ENCODE peak calls at places on chromosomes 12 and 14, in seven cellular contexts. One of them, this sample, is unnamed. For H3K4me1, the result is how much of the 10 kb centered on the place peaks cover.

GRCh38 chr12:49671051-49671765 is 36.0 kb downstream of the FMNL3 start:
- DNase-seq in right lobe of liver: no peak
- DNase-seq in astrocyte: no peak
- DNase-seq in A549: no peak
- DNase-seq in fibroblast of lung: no peak
- DNase-seq in body of pancreas: no peak
- DNase-seq in tibial nerve: peak
- DNase-seq in this sample: peak

GRCh38 chr14:99127651-99128167 is 144.3 kb downstream of the BCL11B start:
- DNase-seq in right lobe of liver: no peak
- DNase-seq in astrocyte: peak
- DNase-seq in A549: peak
- DNase-seq in fibroblast of lung: peak
- DNase-seq in body of pancreas: no peak
- DNase-seq in tibial nerve: peak
- DNase-seq in this sample: no peak

GRCh38 chr14:74548881-74549280 is 55.3 kb downstream of the ISCA2 start:
- DNase-seq in right lobe of liver: no peak
- DNase-seq in astrocyte: no peak
- DNase-seq in A549: no peak
- DNase-seq in fibroblast of lung: no peak
- DNase-seq in body of pancreas: no peak
- DNase-seq in tibial nerve: peak
- DNase-seq in this sample: no peak

GRCh38 chr12:93571854-93572711 is at the start of gene SOCS2:
- DNase-seq in right lobe of liver: no peak
- DNase-seq in astrocyte: peak
- DNase-seq in A549: no peak
- DNase-seq in fibroblast of lung: peak
- DNase-seq in body of pancreas: peak
- DNase-seq in tibial nerve: peak
- DNase-seq in this sample: peak

GRCh38 chr14:90842726-90843125 is 26.5 kb upstream of the TTC7B start:
- DNase-seq in right lobe of liver: no peak
- DNase-seq in astrocyte: no peak
- DNase-seq in A549: no peak
- DNase-seq in fibroblast of lung: no peak
- DNase-seq in body of pancreas: no peak
- DNase-seq in tibial nerve: no peak
- DNase-seq in this sample: no peak

GRCh38 chr14:99351166-99352007 is 79.4 kb upstream of the BCL11B start:
- DNase-seq in right lobe of liver: no peak
- DNase-seq in astrocyte: no peak
- DNase-seq in A549: peak
- DNase-seq in fibroblast of lung: no peak
- DNase-seq in body of pancreas: no peak
- DNase-seq in tibial nerve: no peak
- DNase-seq in this sample: no peak

GRCh38 chr14:52044791-52045522 is 23.9 kb downstream of the NID2 start:
- DNase-seq in right lobe of liver: no peak
- DNase-seq in astrocyte: peak
- DNase-seq in A549: peak
- DNase-seq in fibroblast of lung: peak
- DNase-seq in body of pancreas: peak
- DNase-seq in tibial nerve: no peak
- DNase-seq in this sample: no peak

GRCh38 chr14:41605550-41606248 is 977 bp upstream of the LRFN5 start:
- DNase-seq in right lobe of liver: no peak
- DNase-seq in astrocyte: peak
- DNase-seq in A549: no peak
- DNase-seq in fibroblast of lung: peak
- DNase-seq in body of pancreas: no peak
- DNase-seq in tibial nerve: no peak
- DNase-seq in this sample: no peak

GRCh38 chr14:67491741-67492504 is 3.4 kb upstream of the TMEM229B start:
- DNase-seq in right lobe of liver: no peak
- DNase-seq in astrocyte: no peak
- DNase-seq in A549: no peak
- DNase-seq in fibroblast of lung: peak
- DNase-seq in body of pancreas: peak
- DNase-seq in tibial nerve: no peak
- DNase-seq in this sample: no peak

GRCh38 chr12:49987620-49988303 is 15.0 kb downstream of the AQP6 start:
- DNase-seq in right lobe of liver: no peak
- DNase-seq in astrocyte: no peak
- DNase-seq in A549: no peak
- DNase-seq in fibroblast of lung: no peak
- DNase-seq in body of pancreas: no peak
- DNase-seq in tibial nerve: no peak
- DNase-seq in this sample: no peak

GRCh38 chr14:23174266-23174665 is 9.2 kb downstream of the SLC7A8 start:
- DNase-seq in right lobe of liver: no peak
- DNase-seq in astrocyte: no peak
- DNase-seq in A549: no peak
- DNase-seq in fibroblast of lung: peak
- DNase-seq in body of pancreas: no peak
- DNase-seq in tibial nerve: no peak
- DNase-seq in this sample: no peak

GRCh38 chr14:101460521-101460920 is 100.8 kb upstream of the DIO3 start:
- DNase-seq in right lobe of liver: peak
- DNase-seq in astrocyte: no peak
- DNase-seq in A549: no peak
- DNase-seq in fibroblast of lung: no peak
- DNase-seq in body of pancreas: no peak
- DNase-seq in tibial nerve: no peak
- DNase-seq in this sample: no peak

GRCh38 chr14:33836203-33836894 is 114.5 kb downstream of the EGLN3 start:
- DNase-seq in right lobe of liver: no peak
- DNase-seq in astrocyte: no peak
- DNase-seq in A549: no peak
- DNase-seq in fibroblast of lung: no peak
- DNase-seq in body of pancreas: no peak
- DNase-seq in tibial nerve: no peak
- DNase-seq in this sample: no peak

GRCh38 chr12:26878661-26879119 is 45.7 kb upstream of the ITPR2 start:
- DNase-seq in right lobe of liver: peak
- DNase-seq in astrocyte: peak
- DNase-seq in A549: no peak
- DNase-seq in fibroblast of lung: peak
- DNase-seq in body of pancreas: peak
- DNase-seq in tibial nerve: peak
- DNase-seq in this sample: no peak

GRCh38 chr12:121893901-121894540 is 5.4 kb downstream of the PSMD9 start:
- DNase-seq in right lobe of liver: no peak
- DNase-seq in astrocyte: peak
- DNase-seq in A549: peak
- DNase-seq in fibroblast of lung: peak
- DNase-seq in body of pancreas: peak
- DNase-seq in tibial nerve: no peak
- DNase-seq in this sample: no peak

GRCh38 chr12:131988054-131988796 is 38.5 kb downstream of the EP400 start:
- DNase-seq in right lobe of liver: peak
- DNase-seq in astrocyte: no peak
- DNase-seq in A549: no peak
- DNase-seq in fibroblast of lung: no peak
- DNase-seq in body of pancreas: no peak
- DNase-seq in tibial nerve: no peak
- DNase-seq in this sample: no peak

GRCh38 chr14:20219033-20219432 is 4.5 kb upstream of the OR11H6 start:
- DNase-seq in right lobe of liver: no peak
- DNase-seq in astrocyte: no peak
- DNase-seq in A549: peak
- DNase-seq in fibroblast of lung: no peak
- DNase-seq in body of pancreas: no peak
- DNase-seq in tibial nerve: no peak
- DNase-seq in this sample: no peak

GRCh38 chr12:105740970-105741725 is 397.6 kb downstream of the NUAK1 start:
- DNase-seq in right lobe of liver: peak
- DNase-seq in astrocyte: no peak
- DNase-seq in A549: no peak
- DNase-seq in fibroblast of lung: peak
- DNase-seq in body of pancreas: no peak
- DNase-seq in tibial nerve: peak
- DNase-seq in this sample: no peak

GRCh38 chr12:49967777-49968250 is 4.9 kb upstream of the AQP6 start:
- DNase-seq in right lobe of liver: no peak
- DNase-seq in astrocyte: no peak
- DNase-seq in A549: no peak
- DNase-seq in fibroblast of lung: no peak
- DNase-seq in body of pancreas: no peak
- DNase-seq in tibial nerve: no peak
- DNase-seq in this sample: no peak

GRCh38 chr12:47868041-47868440 is 36.8 kb downstream of the VDR start:
- DNase-seq in right lobe of liver: no peak
- DNase-seq in astrocyte: no peak
- DNase-seq in A549: no peak
- DNase-seq in fibroblast of lung: no peak
- DNase-seq in body of pancreas: no peak
- DNase-seq in tibial nerve: no peak
- DNase-seq in this sample: no peak

DNA sequence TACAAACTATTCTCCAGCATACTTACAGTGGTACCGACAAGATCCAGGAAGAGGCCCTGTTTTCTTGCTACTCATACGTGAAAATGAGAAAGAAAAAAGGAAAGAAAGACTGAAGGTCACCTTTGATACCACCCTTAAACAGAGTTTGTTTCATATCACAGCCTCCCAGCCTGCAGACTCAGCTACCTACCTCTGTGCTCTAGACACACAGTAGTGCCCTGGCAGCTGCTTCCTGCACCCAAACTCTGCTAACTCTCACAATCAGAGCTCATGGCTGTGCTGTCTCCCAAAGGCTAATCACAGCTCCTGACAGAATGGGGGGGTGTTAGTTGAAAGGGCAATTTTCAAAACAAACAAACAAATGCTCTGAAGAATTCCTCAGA is 95.2 kb upstream of the OR4E1 start:
- DNase-seq in right lobe of liver: no peak
- DNase-seq in astrocyte: no peak
- DNase-seq in A549: no peak
- DNase-seq in fibroblast of lung: no peak
- DNase-seq in body of pancreas: no peak
- DNase-seq in tibial nerve: no peak
- DNase-seq in this sample: no peak
- H3K27ac ChIP-seq in right lobe of liver: no peak
- H3K27ac ChIP-seq in astrocyte: no peak
- H3K27ac ChIP-seq in A549: no peak
- H3K27ac ChIP-seq in fibroblast of lung: no peak
- H3K27ac ChIP-seq in body of pancreas: no peak
- H3K27ac ChIP-seq in tibial nerve: no peak
- H3K27ac ChIP-seq in this sample: no peak

DNA sequence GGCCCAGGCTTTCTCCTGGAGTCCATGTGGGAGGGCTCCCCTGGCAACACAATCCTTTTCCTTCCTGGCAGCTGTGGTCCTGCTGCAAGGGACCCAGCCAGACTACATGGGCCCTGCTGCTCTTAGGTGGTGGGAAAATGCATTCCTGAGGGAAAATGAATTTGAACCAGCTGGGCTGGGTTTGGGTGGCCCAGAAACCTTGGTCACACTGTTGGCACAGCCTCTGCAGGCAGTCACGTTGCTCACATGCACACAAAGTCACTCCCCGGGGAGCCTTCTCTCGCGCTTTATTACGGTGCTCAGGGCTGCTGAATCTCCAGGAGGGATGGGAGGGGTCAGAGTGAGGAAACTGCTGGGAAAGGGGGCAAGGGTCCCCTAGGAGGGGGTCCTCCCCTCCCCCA is 17.2 kb downstream of the PLEKHG3 start:
- DNase-seq in right lobe of liver: peak
- DNase-seq in astrocyte: peak
- DNase-seq in A549: peak
- DNase-seq in fibroblast of lung: peak
- DNase-seq in body of pancreas: peak
- DNase-seq in tibial nerve: peak
- DNase-seq in this sample: no peak
- H3K4me3 ChIP-seq in right lobe of liver: no peak
- H3K4me3 ChIP-seq in astrocyte: no peak
- H3K4me3 ChIP-seq in A549: no peak
- H3K4me3 ChIP-seq in fibroblast of lung: no peak
- H3K4me3 ChIP-seq in body of pancreas: no peak
- H3K4me3 ChIP-seq in tibial nerve: no peak
- H3K4me3 ChIP-seq in this sample: no peak

DNA sequence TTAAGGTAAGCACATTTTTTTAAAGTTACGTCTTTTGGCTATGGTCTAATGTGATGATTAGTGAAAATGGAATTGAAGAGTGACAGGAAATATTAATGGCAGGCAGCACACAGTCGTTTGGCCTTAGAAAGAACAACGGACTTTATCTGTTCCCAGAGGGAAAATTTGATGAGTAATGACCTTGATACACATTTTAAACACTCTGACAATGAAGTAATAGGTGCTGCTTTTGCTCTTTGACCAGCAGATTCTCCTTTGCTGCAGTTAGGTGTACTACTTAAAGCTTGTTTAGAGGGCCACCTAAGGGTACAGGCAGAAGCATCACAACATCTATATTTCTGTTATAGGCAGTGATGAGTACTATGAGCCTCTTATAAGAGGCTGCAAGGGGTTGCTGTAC is 27.1 kb upstream of the RNU6-8 start:
- DNase-seq in right lobe of liver: no peak
- DNase-seq in astrocyte: peak
- DNase-seq in A549: peak
- DNase-seq in fibroblast of lung: peak
- DNase-seq in body of pancreas: no peak
- DNase-seq in tibial nerve: no peak
- DNase-seq in this sample: no peak
- H3K4me1 ChIP-seq in right lobe of liver: under half
- H3K4me1 ChIP-seq in astrocyte: under half
- H3K4me1 ChIP-seq in A549: under half
- H3K4me1 ChIP-seq in fibroblast of lung: under half
- H3K4me1 ChIP-seq in body of pancreas: under half
- H3K4me1 ChIP-seq in tibial nerve: under half
- H3K4me1 ChIP-seq in this sample: under half

DNA sequence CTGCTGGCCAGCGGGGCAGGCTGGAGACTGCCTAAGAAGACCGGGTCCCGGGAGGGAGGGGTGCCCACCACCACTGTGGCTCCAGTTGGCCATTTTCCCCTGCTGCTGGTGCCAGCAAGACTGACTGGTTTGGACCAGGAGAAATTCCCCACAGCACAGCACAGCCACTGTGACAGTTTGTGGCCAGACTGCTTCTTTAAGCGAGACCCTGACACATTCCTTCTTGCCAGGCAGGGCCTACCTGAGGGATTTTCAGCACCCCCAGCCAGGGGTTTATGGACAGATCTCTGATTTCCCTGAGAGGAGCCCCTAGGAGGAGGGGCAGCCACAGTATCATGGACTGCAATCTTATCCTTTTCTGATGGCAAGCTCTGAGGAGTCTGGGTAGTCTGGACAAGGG is 15.5 kb downstream of the GLIPR1L1 start:
- DNase-seq in right lobe of liver: no peak
- DNase-seq in astrocyte: no peak
- DNase-seq in A549: no peak
- DNase-seq in fibroblast of lung: no peak
- DNase-seq in body of pancreas: no peak
- DNase-seq in tibial nerve: no peak
- DNase-seq in this sample: no peak
- H3K27ac ChIP-seq in right lobe of liver: no peak
- H3K27ac ChIP-seq in astrocyte: no peak
- H3K27ac ChIP-seq in A549: no peak
- H3K27ac ChIP-seq in fibroblast of lung: no peak
- H3K27ac ChIP-seq in body of pancreas: no peak
- H3K27ac ChIP-seq in tibial nerve: no peak
- H3K27ac ChIP-seq in this sample: no peak